ENCODE peak calls at places on chromosomes 13 and 19, in four cellular contexts. Q is astrocyte; M is effector memory CD4-positive, alpha-beta T cell; R is prostate gland. P is an unnamed sample.

GRCh38 chr19:3049089-3049488 is 13.2 kb downstream of the TLE5 start:
- DNase-seq in Q (no peak), M (no peak), R (no peak), P (no peak)

GRCh38 chr13:112965103-112965502 is 3.9 kb upstream of the MCF2L start:
- DNase-seq in Q (no peak), M (no peak), R (no peak), P (no peak)

GRCh38 chr19:10518444-10519361 is 1.5 kb upstream of the S1PR5 start:
- DNase-seq in Q (no peak), M (no peak), R (no peak), P (no peak)

GRCh38 chr13:111559612-111560423 is 239.4 kb downstream of the TEX29 start:
- DNase-seq in Q (no peak), M (no peak), R (no peak), P (no peak)

GRCh38 chr13:87884874-87885273 is 213.7 kb downstream of the SLITRK5 start:
- DNase-seq in Q (peak; percentile 53), M (no peak), R (no peak), P (peak; percentile 20)

GRCh38 chr19:49553451-49554271 is 25.9 kb downstream of the RCN3 start:
- DNase-seq in Q (peak; percentile 71), M (peak; percentile 53), R (no peak), P (peak; percentile 84)

GRCh38 chr19:566403-566802 is 6.0 kb upstream of the BSG start:
- DNase-seq in Q (no peak), M (no peak), R (peak; percentile 77), P (peak; percentile 42)

GRCh38 chr19:42116308-42117075 is 15.8 kb downstream of the POU2F2 start:
- DNase-seq in Q (no peak), M (no peak), R (no peak), P (no peak)

GRCh38 chr13:42819712-42820111 is 38.3 kb downstream of the FAM216B start:
- DNase-seq in Q (no peak), M (no peak), R (no peak), P (no peak)

GRCh38 chr19:47494211-47494547 is 10.2 kb upstream of the KPTN start:
- DNase-seq in Q (no peak), M (no peak), R (no peak), P (no peak)

GRCh38 chr13:50208826-50209335 is 193.6 kb downstream of the KCNRG start:
- DNase-seq in Q (peak; percentile 91), M (no peak), R (no peak), P (no peak)

GRCh38 chr19:13623686-13624405 is 117.6 kb upstream of the CACNA1A start:
- DNase-seq in Q (no peak), M (no peak), R (no peak), P (no peak)

GRCh38 chr19:44741841-44742352 is 6.6 kb upstream of the BCL3 start:
- DNase-seq in Q (peak; percentile 100), M (no peak), R (peak; percentile 99), P (peak; percentile 98)

GRCh38 chr19:6101291-6101690 is 9.0 kb downstream of the RFX2 start:
- DNase-seq in Q (peak; percentile 56), M (no peak), R (no peak), P (no peak)

GRCh38 chr19:6099633-6100032 is 10.7 kb downstream of the RFX2 start:
- DNase-seq in Q (no peak), M (no peak), R (no peak), P (no peak)

GRCh38 chr19:6099037-6099436 is 11.3 kb downstream of the RFX2 start:
- DNase-seq in Q (no peak), M (no peak), R (no peak), P (no peak)

GRCh38 chr19:6101991-6102390 is 8.3 kb downstream of the RFX2 start:
- DNase-seq in Q (no peak), M (no peak), R (no peak), P (no peak)

DNA sequence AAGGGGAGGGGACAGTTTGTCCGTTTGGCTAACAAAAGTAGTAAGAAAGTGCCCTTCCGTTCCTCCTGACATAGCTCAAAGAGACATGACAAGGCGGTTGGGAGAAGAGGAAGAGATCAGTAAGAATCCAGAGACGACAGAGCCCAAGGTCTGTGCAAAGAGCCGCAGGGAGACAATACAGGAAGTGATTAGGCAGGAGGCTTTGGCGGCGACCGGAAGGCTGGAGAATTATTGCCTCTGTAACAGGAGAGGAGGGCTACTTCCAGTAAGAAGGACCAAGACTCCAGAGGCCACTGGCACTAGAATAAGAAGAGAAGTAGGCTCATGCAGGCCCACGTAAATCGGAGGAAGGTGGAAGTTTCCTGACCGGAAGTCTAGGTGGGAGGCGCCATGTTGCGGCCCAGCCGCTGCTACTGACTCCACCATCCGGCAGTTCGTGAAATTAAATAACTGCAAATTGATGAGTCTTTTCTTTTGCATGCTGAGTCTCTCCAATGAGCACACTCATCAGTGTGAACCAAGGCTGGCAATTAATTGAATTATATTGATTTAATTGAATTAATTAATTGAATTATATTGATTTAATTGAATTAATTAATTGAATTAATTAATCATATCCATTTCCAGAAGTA is 9.9 kb downstream of the RFX2 start:
- DNase-seq in Q (no peak), M (no peak), R (no peak), P (no peak)
- H3K4me1 ChIP-seq in Q (peaks cover 14% of the 10 kb centered on the region), M (no peaks in the 10 kb centered on the region), R (peaks cover 3% of the 10 kb centered on the region), P (peaks cover 33% of the 10 kb centered on the region)

DNA sequence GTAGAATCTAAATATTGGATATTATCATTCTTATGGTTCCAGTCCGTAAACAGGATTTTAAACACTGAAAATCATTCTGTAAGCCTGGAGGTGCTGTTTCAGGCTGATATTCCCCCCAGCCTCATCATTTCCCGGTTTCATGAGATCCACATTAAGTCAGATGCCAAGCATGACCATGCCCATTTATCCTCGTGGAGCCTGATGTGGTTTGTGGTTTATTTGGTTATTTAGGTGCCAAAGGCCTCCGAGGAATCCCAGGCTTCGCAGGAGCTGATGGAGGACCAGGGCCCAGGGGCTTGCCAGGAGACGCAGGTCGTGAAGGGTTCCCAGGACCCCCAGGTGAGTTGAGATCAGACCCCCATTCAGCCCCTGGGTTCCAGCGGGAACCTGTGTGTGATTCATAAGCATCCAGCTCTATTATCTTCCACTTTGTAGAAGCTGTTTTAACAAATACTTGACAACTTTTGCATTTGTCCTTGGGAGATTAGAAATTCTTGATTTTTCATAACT is 92.5 kb downstream of the RAB20 start:
- DNase-seq in Q (no peak), M (no peak), R (no peak), P (no peak)
- H3K4me1 ChIP-seq in Q (peaks cover 6% of the 10 kb centered on the region), M (no peaks in the 10 kb centered on the region), R (no peaks in the 10 kb centered on the region), P (no peaks in the 10 kb centered on the region)

DNA sequence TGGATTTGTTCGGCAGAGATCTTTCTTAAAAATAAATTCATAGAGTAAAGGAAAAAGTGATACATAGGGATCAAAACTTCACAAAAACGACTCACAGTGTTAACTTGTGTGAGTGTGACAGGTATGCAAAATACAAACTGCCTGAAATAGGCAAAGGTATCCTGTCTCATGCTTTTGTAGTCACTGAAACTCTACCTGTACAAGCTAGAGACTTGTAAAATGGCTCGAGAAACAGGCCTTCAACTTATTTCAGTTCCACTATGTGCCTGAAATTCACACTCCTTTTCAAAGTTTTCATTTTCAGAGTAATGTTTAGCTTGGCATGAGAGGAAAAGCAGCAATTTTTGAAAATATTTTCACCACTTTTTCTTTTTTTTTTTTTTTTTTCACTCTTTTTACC is 290.4 kb downstream of the DIAPH3 start:
- DNase-seq in Q (no peak), M (no peak), R (no peak), P (no peak)
- H3K4me1 ChIP-seq in Q (no peaks in the 10 kb centered on the region), M (no peaks in the 10 kb centered on the region), R (no peaks in the 10 kb centered on the region), P (no peaks in the 10 kb centered on the region)

DNA sequence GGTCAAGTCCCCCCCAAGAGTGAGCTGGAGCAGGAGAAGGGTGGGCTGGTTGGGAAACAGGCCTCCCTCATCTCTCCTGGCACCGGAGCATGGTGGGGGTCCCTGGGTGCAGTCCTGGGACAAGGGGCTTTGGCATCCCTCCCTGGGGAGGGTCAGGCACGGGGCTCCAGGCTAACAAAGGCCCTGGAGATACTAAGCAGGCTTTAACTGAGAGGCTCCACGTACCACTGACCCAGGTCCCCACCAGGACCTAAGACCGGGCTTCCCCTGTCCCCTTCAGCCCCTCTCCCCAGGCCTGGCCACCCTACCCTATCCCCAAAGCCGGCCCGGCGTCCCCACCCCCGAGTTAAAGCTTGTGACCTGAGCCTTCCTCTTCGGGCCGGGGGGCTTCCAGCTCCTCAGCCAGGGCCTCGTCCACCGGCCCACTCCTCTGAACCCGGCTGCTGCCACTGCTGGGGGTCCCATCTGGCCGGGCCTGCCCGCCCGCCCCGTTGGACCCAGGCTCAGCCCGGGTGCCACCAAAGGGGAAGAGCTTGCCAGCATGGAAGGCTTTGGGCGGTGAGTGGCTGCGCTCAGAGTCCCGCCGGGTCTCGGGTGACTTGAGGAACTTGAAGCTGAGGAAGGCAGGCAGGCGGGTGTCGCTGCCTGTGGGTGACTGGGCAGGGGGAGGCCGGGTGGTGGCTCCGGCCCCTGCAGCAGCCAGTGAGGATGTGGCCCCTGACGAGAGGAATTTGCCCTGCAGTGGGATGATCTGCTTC is 10.1 kb downstream of the ANO8 start:
- DNase-seq in Q (no peak), M (no peak), R (no peak), P (no peak)
- H3K4me1 ChIP-seq in Q (peaks cover 3% of the 10 kb centered on the region), M (peaks cover 14% of the 10 kb centered on the region), R (peaks cover 9% of the 10 kb centered on the region), P (no peaks in the 10 kb centered on the region)

DNA sequence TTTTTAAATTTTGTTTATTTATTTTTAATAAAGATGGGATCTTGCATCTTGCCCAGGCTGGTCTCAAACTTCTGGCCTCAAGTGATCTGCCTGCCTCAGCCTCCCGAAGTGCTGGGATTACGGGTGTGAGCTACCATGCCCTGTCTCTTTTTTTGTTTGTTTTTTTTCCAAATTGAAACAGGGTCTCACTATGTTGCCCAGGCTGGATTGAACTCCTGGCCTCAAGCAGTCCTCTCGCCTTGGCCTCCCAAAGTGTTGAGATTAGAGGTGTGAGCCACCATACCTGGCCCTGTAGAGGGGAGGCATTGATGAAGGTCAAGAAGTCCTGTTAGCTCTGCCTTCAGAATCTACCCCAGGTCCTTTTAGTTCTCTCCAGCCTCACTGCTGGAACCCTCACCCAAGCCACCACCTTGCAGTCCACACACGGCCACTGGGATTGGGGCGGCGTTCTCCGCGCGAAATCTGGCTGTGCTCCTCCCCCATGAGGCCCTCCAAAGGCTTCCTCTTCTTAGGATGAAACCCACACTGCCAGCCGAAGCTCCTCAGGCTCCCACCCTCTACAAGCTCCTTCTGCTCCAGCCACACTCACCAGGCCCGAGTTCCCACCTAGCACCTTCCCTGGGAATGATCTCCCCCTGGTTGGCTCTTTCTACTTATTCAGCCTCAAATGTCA is 34.9 kb downstream of the ACTN4 start:
- DNase-seq in Q (no peak), M (no peak), R (no peak), P (no peak)
- H3K4me1 ChIP-seq in Q (peaks cover 60% of the 10 kb centered on the region), M (peaks cover 83% of the 10 kb centered on the region), R (peaks cover 34% of the 10 kb centered on the region), P (peaks cover 36% of the 10 kb centered on the region)

GRCh38 chr19:16591803-16592556 is 19.8 kb upstream of the SLC35E1 start:
- DNase-seq in Q (no peak), M (no peak), R (no peak), P (peak; percentile 35)
- H3K4me1 ChIP-seq in Q (peaks cover 27% of the 10 kb centered on the region), M (peaks cover 52% of the 10 kb centered on the region), R (peaks cover 21% of the 10 kb centered on the region), P (peaks cover 24% of the 10 kb centered on the region)

GRCh38 chr13:48110132-48110868 is 15.4 kb upstream of the MED4 start:
- DNase-seq in Q (peak; percentile 36), M (no peak), R (no peak), P (no peak)
- H3K4me1 ChIP-seq in Q (peaks cover 5% of the 10 kb centered on the region), M (no peaks in the 10 kb centered on the region), R (no peaks in the 10 kb centered on the region), P (peaks cover 18% of the 10 kb centered on the region)

GRCh38 chr13:39376088-39376487 is 226.9 kb downstream of the LHFPL6 start:
- DNase-seq in Q (no peak), M (no peak), R (no peak), P (no peak)
- H3K4me1 ChIP-seq in Q (no peaks in the 10 kb centered on the region), M (no peaks in the 10 kb centered on the region), R (no peaks in the 10 kb centered on the region), P (no peaks in the 10 kb centered on the region)

P was measured in foreskin keratinocyte.